ENCODE peak calls at places on chromosome 12, in six cellular contexts. One of them, this sample, is unnamed.
A peak's percentile ranks its signal among the peaks of the same experiment; 100 is the strongest.

GRCh38 chr12:24561411-24561871 is 387.5 kb downstream of the BCAT1 start:
- DNase-seq in SK-N-SH: no peak
- DNase-seq in HCT116: no peak
- DNase-seq in H1: no peak
- DNase-seq in HepG2: no peak
- DNase-seq in GM12878: no peak
- DNase-seq in this sample: no peak

GRCh38 chr12:81992461-81992860 is 233.3 kb upstream of the PPFIA2 start:
- DNase-seq in HepG2: no peak
- DNase-seq in GM12878: no peak
- DNase-seq in H1: peak; percentile 9
- DNase-seq in HCT116: peak; percentile 21
- DNase-seq in SK-N-SH: peak; percentile 13
- DNase-seq in this sample: peak; percentile 36

GRCh38 chr12:112419269-112420133 is 754 bp downstream of the PTPN11 start:
- DNase-seq in HepG2: peak; percentile 59
- DNase-seq in H1: no peak
- DNase-seq in SK-N-SH: no peak
- DNase-seq in HCT116: no peak
- DNase-seq in GM12878: no peak
- DNase-seq in this sample: peak; percentile 59

GRCh38 chr12:52395761-52396434 is 10.2 kb downstream of the KRT82 start:
- DNase-seq in HCT116: peak; percentile 75
- DNase-seq in GM12878: no peak
- DNase-seq in SK-N-SH: no peak
- DNase-seq in H1: peak; percentile 81
- DNase-seq in HepG2: peak; percentile 33
- DNase-seq in this sample: peak; percentile 47

GRCh38 chr12:171743-172705 is 41.9 kb downstream of the SLC6A12 start:
- DNase-seq in GM12878: no peak
- DNase-seq in HepG2: no peak
- DNase-seq in H1: no peak
- DNase-seq in SK-N-SH: peak; percentile 66
- DNase-seq in HCT116: no peak
- DNase-seq in this sample: no peak

GRCh38 chr12:107431942-107432341 is 253.7 kb upstream of the PWP1 start:
- DNase-seq in GM12878: no peak
- DNase-seq in H1: no peak
- DNase-seq in HCT116: no peak
- DNase-seq in SK-N-SH: no peak
- DNase-seq in HepG2: no peak
- DNase-seq in this sample: no peak

GRCh38 chr12:25801621-25802243 is 156.8 kb upstream of the RASSF8 start:
- DNase-seq in HepG2: no peak
- DNase-seq in H1: no peak
- DNase-seq in SK-N-SH: no peak
- DNase-seq in GM12878: no peak
- DNase-seq in HCT116: no peak
- DNase-seq in this sample: no peak

GRCh38 chr12:30320561-30320960 is 375.1 kb downstream of the IPO8 start:
- DNase-seq in GM12878: no peak
- DNase-seq in H1: no peak
- DNase-seq in HCT116: no peak
- DNase-seq in HepG2: no peak
- DNase-seq in SK-N-SH: no peak
- DNase-seq in this sample: no peak

GRCh38 chr12:113461666-113462065 is 10.0 kb downstream of the LHX5 start:
- DNase-seq in HepG2: peak; percentile 45
- DNase-seq in HCT116: peak; percentile 29
- DNase-seq in H1: no peak
- DNase-seq in GM12878: no peak
- DNase-seq in SK-N-SH: peak; percentile 68
- DNase-seq in this sample: no peak

GRCh38 chr12:57888407-57889157 is 42.1 kb upstream of the CTDSP2 start:
- DNase-seq in SK-N-SH: no peak
- DNase-seq in HCT116: no peak
- DNase-seq in GM12878: no peak
- DNase-seq in H1: no peak
- DNase-seq in HepG2: no peak
- DNase-seq in this sample: no peak

GRCh38 chr12:122078141-122079037 is at the start of gene MLXIP:
- DNase-seq in HepG2: peak; percentile 78
- DNase-seq in SK-N-SH: peak; percentile 99
- DNase-seq in HCT116: peak; percentile 72
- DNase-seq in GM12878: no peak
- DNase-seq in H1: peak; percentile 43
- DNase-seq in this sample: peak; percentile 80

GRCh38 chr12:14952295-14952995 is 9.0 kb downstream of the ARHGDIB start:
- DNase-seq in HCT116: peak; percentile 48
- DNase-seq in HepG2: peak; percentile 42
- DNase-seq in GM12878: no peak
- DNase-seq in SK-N-SH: no peak
- DNase-seq in H1: no peak
- DNase-seq in this sample: no peak

DNA sequence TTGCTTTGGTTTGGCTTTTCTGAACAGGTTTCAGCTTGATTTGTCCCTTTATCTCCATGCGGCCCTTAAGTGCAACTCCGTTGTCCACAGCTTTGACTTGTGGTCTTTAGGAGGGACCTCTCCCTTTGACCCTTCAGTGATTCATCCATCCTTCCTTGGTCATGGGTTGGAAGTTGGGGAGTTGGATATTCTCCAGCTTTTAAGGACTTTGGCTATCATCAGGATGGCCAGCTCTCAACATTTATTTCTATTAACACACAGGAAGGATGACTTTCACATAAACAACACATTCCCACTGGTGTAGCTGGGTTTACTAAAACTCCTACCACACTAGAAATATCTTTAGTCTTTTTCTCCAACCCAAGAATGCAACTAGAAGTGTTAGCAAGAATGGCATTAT is 50.9 kb upstream of the E2F7 start:
- DNase-seq in GM12878: no peak
- DNase-seq in SK-N-SH: no peak
- DNase-seq in HepG2: no peak
- DNase-seq in H1: no peak
- DNase-seq in HCT116: no peak
- DNase-seq in this sample: no peak
- TF ChIP-seq YY1 in GM12878: no peak
- TF ChIP-seq YY1 in SK-N-SH: no peak
- TF ChIP-seq YY1 in HepG2: no peak
- TF ChIP-seq YY1 in H1: no peak
- TF ChIP-seq YY1 in HCT116: no peak
- TF ChIP-seq YY1 in this sample: no peak

GRCh38 chr12:106132175-106133135 is 6.3 kb downstream of the NUAK1 start:
- DNase-seq in HepG2: no peak
- DNase-seq in GM12878: no peak
- DNase-seq in H1: no peak
- DNase-seq in SK-N-SH: no peak
- DNase-seq in HCT116: no peak
- DNase-seq in this sample: no peak
- H3K9ac ChIP-seq in HepG2: peak overlapping the region; percentile 12
- H3K9ac ChIP-seq in GM12878: no peak overlapping the region
- H3K9ac ChIP-seq in H1: no peak overlapping the region
- H3K9ac ChIP-seq in SK-N-SH: no peak overlapping the region
- H3K9ac ChIP-seq in HCT116: no peak overlapping the region
- H3K9ac ChIP-seq in this sample: no peak overlapping the region

GRCh38 chr12:92134638-92135274 is 10.9 kb downstream of the BTG1 start:
- DNase-seq in HCT116: no peak
- DNase-seq in HepG2: no peak
- DNase-seq in SK-N-SH: no peak
- DNase-seq in H1: no peak
- DNase-seq in GM12878: no peak
- DNase-seq in this sample: no peak
- TF ChIP-seq YY1 in HCT116: no peak
- TF ChIP-seq YY1 in HepG2: no peak
- TF ChIP-seq YY1 in SK-N-SH: no peak
- TF ChIP-seq YY1 in H1: no peak
- TF ChIP-seq YY1 in GM12878: no peak
- TF ChIP-seq YY1 in this sample: no peak

GRCh38 chr12:131934535-131934934 is 5.5 kb downstream of the PUS1 start:
- DNase-seq in HepG2: no peak
- DNase-seq in SK-N-SH: no peak
- DNase-seq in HCT116: no peak
- DNase-seq in GM12878: no peak
- DNase-seq in H1: no peak
- DNase-seq in this sample: no peak

GRCh38 chr12:131939007-131939406 is 9.9 kb downstream of the PUS1 start:
- DNase-seq in HepG2: no peak
- DNase-seq in H1: no peak
- DNase-seq in SK-N-SH: no peak
- DNase-seq in GM12878: no peak
- DNase-seq in HCT116: no peak
- DNase-seq in this sample: no peak

GRCh38 chr12:131940121-131940520 is 9.6 kb upstream of the EP400 start:
- DNase-seq in HCT116: no peak
- DNase-seq in HepG2: no peak
- DNase-seq in GM12878: no peak
- DNase-seq in H1: no peak
- DNase-seq in SK-N-SH: no peak
- DNase-seq in this sample: no peak

GRCh38 chr12:131941116-131941986 is 8.4 kb upstream of the EP400 start:
- DNase-seq in GM12878: no peak
- DNase-seq in HepG2: no peak
- DNase-seq in HCT116: no peak
- DNase-seq in SK-N-SH: no peak
- DNase-seq in H1: no peak
- DNase-seq in this sample: no peak

GRCh38 chr12:131938082-131938481 is 9.0 kb downstream of the PUS1 start:
- DNase-seq in HCT116: no peak
- DNase-seq in SK-N-SH: no peak
- DNase-seq in HepG2: no peak
- DNase-seq in GM12878: no peak
- DNase-seq in H1: no peak
- DNase-seq in this sample: no peak
- H3K9ac ChIP-seq in HCT116: no peak overlapping the region
- H3K9ac ChIP-seq in SK-N-SH: no peak overlapping the region
- H3K9ac ChIP-seq in HepG2: no peak overlapping the region
- H3K9ac ChIP-seq in GM12878: no peak overlapping the region
- H3K9ac ChIP-seq in H1: no peak overlapping the region
- H3K9ac ChIP-seq in this sample: no peak overlapping the region

GRCh38 chr12:92197815-92198214 is 52.2 kb upstream of the BTG1 start:
- DNase-seq in SK-N-SH: no peak
- DNase-seq in GM12878: no peak
- DNase-seq in H1: no peak
- DNase-seq in HepG2: no peak
- DNase-seq in HCT116: no peak
- DNase-seq in this sample: no peak

GRCh38 chr12:92196368-92196767 is 50.7 kb upstream of the BTG1 start:
- DNase-seq in GM12878: no peak
- DNase-seq in SK-N-SH: no peak
- DNase-seq in HepG2: no peak
- DNase-seq in H1: no peak
- DNase-seq in HCT116: no peak
- DNase-seq in this sample: no peak

GRCh38 chr12:92194566-92194965 is 48.9 kb upstream of the BTG1 start:
- DNase-seq in SK-N-SH: no peak
- DNase-seq in HepG2: no peak
- DNase-seq in GM12878: no peak
- DNase-seq in H1: no peak
- DNase-seq in HCT116: no peak
- DNase-seq in this sample: no peak

DNA sequence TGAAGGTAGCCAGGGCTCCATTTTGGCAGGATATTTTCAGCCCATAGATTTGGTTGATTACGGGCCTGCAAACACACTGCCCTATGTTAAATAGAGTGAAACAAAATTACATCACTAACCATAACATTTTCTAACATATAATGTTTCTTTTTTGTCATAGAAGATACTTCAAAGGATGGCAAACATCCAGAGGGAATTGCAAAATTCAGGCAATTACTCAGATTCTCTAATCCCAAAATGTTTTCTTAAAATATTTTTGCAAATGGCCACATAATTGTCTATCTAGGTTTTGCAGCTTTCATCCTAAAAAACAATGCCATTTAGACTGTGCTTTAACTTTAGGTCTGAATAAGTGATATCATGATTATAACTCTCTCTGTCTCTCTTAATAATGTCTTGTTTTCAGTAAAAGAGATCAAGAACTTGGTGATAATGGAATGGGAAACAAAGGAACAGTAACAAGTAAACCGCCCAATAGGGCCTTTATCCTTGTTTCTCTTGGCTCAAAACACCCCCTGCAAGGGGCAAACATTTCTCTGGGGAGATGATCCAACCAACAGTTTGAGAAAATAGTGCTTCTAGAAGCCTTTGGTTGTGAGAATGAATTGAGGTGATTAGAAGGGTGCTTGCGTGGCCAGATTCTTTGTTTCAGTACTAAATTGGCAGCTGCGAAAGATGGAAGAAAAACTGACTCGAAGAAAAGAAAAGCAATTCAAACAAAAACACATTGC is 54.4 kb upstream of the BTG1 start:
- DNase-seq in GM12878: no peak
- DNase-seq in H1: no peak
- DNase-seq in SK-N-SH: no peak
- DNase-seq in HCT116: no peak
- DNase-seq in HepG2: no peak
- DNase-seq in this sample: no peak
- TF ChIP-seq YY1 in GM12878: no peak
- TF ChIP-seq YY1 in H1: no peak
- TF ChIP-seq YY1 in SK-N-SH: no peak
- TF ChIP-seq YY1 in HCT116: no peak
- TF ChIP-seq YY1 in HepG2: no peak
- TF ChIP-seq YY1 in this sample: no peak